ENCODE peak calls at places on chromosomes 11 and 22, in six cellular contexts. One of them, this sample, is unnamed.

GRCh38 chr11:73958521-73959141 is 7.8 kb downstream of the DNAJB13 start:
- DNase-seq in germinal center: no peak
- DNase-seq in stimulated activated CD4-positive, alpha-beta T cell treated with anti-CD3 and anti-CD28 coated beads, Interleukin-4, amount 100 ng/mL, for 48 hours: no peak
- DNase-seq in activated T-cell treated with anti-CD3 and anti-CD28 coated beads, Interleukin-2, amount 50 U/mL, for 48 hours: no peak
- DNase-seq in activated CD4-positive, alpha-beta T cell treated with anti-CD3 and anti-CD28 coated beads, Interleukin-2, amount 10 ng/mL, durations not matched to agents 7 days and 5 days: no peak
- DNase-seq in fibroblast of villous mesenchyme: no peak
- DNase-seq in this sample: no peak

GRCh38 chr11:75275581-75275980 is 35.0 kb downstream of the TPBGL start:
- DNase-seq in activated T-cell treated with anti-CD3 and anti-CD28 coated beads, Interleukin-2, amount 50 U/mL, for 48 hours: peak
- DNase-seq in germinal center: no peak
- DNase-seq in fibroblast of villous mesenchyme: peak
- DNase-seq in stimulated activated CD4-positive, alpha-beta T cell treated with anti-CD3 and anti-CD28 coated beads, Interleukin-4, amount 100 ng/mL, for 48 hours: peak
- DNase-seq in activated CD4-positive, alpha-beta T cell treated with anti-CD3 and anti-CD28 coated beads, Interleukin-2, amount 10 ng/mL, durations not matched to agents 7 days and 5 days: peak
- DNase-seq in this sample: no peak

GRCh38 chr11:111370902-111371578 is 8.0 kb downstream of the POU2AF1 start:
- DNase-seq in activated CD4-positive, alpha-beta T cell treated with anti-CD3 and anti-CD28 coated beads, Interleukin-2, amount 10 ng/mL, durations not matched to agents 7 days and 5 days: no peak
- DNase-seq in fibroblast of villous mesenchyme: no peak
- DNase-seq in stimulated activated CD4-positive, alpha-beta T cell treated with anti-CD3 and anti-CD28 coated beads, Interleukin-4, amount 100 ng/mL, for 48 hours: no peak
- DNase-seq in germinal center: no peak
- DNase-seq in activated T-cell treated with anti-CD3 and anti-CD28 coated beads, Interleukin-2, amount 50 U/mL, for 48 hours: no peak
- DNase-seq in this sample: no peak

GRCh38 chr11:41121600-41121999 is 337.9 kb downstream of the LRRC4C start:
- DNase-seq in germinal center: no peak
- DNase-seq in activated CD4-positive, alpha-beta T cell treated with anti-CD3 and anti-CD28 coated beads, Interleukin-2, amount 10 ng/mL, durations not matched to agents 7 days and 5 days: no peak
- DNase-seq in stimulated activated CD4-positive, alpha-beta T cell treated with anti-CD3 and anti-CD28 coated beads, Interleukin-4, amount 100 ng/mL, for 48 hours: no peak
- DNase-seq in activated T-cell treated with anti-CD3 and anti-CD28 coated beads, Interleukin-2, amount 50 U/mL, for 48 hours: no peak
- DNase-seq in fibroblast of villous mesenchyme: no peak
- DNase-seq in this sample: no peak

GRCh38 chr22:39184586-39185577 is 32.4 kb upstream of the CBX7 start:
- DNase-seq in activated T-cell treated with anti-CD3 and anti-CD28 coated beads, Interleukin-2, amount 50 U/mL, for 48 hours: no peak
- DNase-seq in stimulated activated CD4-positive, alpha-beta T cell treated with anti-CD3 and anti-CD28 coated beads, Interleukin-4, amount 100 ng/mL, for 48 hours: no peak
- DNase-seq in activated CD4-positive, alpha-beta T cell treated with anti-CD3 and anti-CD28 coated beads, Interleukin-2, amount 10 ng/mL, durations not matched to agents 7 days and 5 days: no peak
- DNase-seq in germinal center: no peak
- DNase-seq in fibroblast of villous mesenchyme: peak
- DNase-seq in this sample: no peak

GRCh38 chr11:12202911-12203310 is 92.5 kb downstream of the MICAL2 start:
- DNase-seq in germinal center: no peak
- DNase-seq in fibroblast of villous mesenchyme: no peak
- DNase-seq in stimulated activated CD4-positive, alpha-beta T cell treated with anti-CD3 and anti-CD28 coated beads, Interleukin-4, amount 100 ng/mL, for 48 hours: no peak
- DNase-seq in activated T-cell treated with anti-CD3 and anti-CD28 coated beads, Interleukin-2, amount 50 U/mL, for 48 hours: no peak
- DNase-seq in activated CD4-positive, alpha-beta T cell treated with anti-CD3 and anti-CD28 coated beads, Interleukin-2, amount 10 ng/mL, durations not matched to agents 7 days and 5 days: no peak
- DNase-seq in this sample: no peak

GRCh38 chr22:35215993-35216392 is 41.3 kb upstream of the HMGXB4 start:
- DNase-seq in activated CD4-positive, alpha-beta T cell treated with anti-CD3 and anti-CD28 coated beads, Interleukin-2, amount 10 ng/mL, durations not matched to agents 7 days and 5 days: no peak
- DNase-seq in stimulated activated CD4-positive, alpha-beta T cell treated with anti-CD3 and anti-CD28 coated beads, Interleukin-4, amount 100 ng/mL, for 48 hours: no peak
- DNase-seq in activated T-cell treated with anti-CD3 and anti-CD28 coated beads, Interleukin-2, amount 50 U/mL, for 48 hours: no peak
- DNase-seq in fibroblast of villous mesenchyme: no peak
- DNase-seq in germinal center: no peak
- DNase-seq in this sample: no peak

GRCh38 chr22:41380993-41381328 is 781 bp upstream of the TEF start:
- DNase-seq in activated T-cell treated with anti-CD3 and anti-CD28 coated beads, Interleukin-2, amount 50 U/mL, for 48 hours: no peak
- DNase-seq in germinal center: no peak
- DNase-seq in activated CD4-positive, alpha-beta T cell treated with anti-CD3 and anti-CD28 coated beads, Interleukin-2, amount 10 ng/mL, durations not matched to agents 7 days and 5 days: no peak
- DNase-seq in stimulated activated CD4-positive, alpha-beta T cell treated with anti-CD3 and anti-CD28 coated beads, Interleukin-4, amount 100 ng/mL, for 48 hours: no peak
- DNase-seq in fibroblast of villous mesenchyme: peak
- DNase-seq in this sample: peak

GRCh38 chr11:59660621-59661020 is 8.2 kb downstream of the PATL1 start:
- DNase-seq in stimulated activated CD4-positive, alpha-beta T cell treated with anti-CD3 and anti-CD28 coated beads, Interleukin-4, amount 100 ng/mL, for 48 hours: no peak
- DNase-seq in germinal center: no peak
- DNase-seq in fibroblast of villous mesenchyme: no peak
- DNase-seq in activated T-cell treated with anti-CD3 and anti-CD28 coated beads, Interleukin-2, amount 50 U/mL, for 48 hours: no peak
- DNase-seq in activated CD4-positive, alpha-beta T cell treated with anti-CD3 and anti-CD28 coated beads, Interleukin-2, amount 10 ng/mL, durations not matched to agents 7 days and 5 days: no peak
- DNase-seq in this sample: no peak

GRCh38 chr11:75872887-75873416 is 57.9 kb downstream of the UVRAG start:
- DNase-seq in activated T-cell treated with anti-CD3 and anti-CD28 coated beads, Interleukin-2, amount 50 U/mL, for 48 hours: no peak
- DNase-seq in fibroblast of villous mesenchyme: no peak
- DNase-seq in germinal center: no peak
- DNase-seq in stimulated activated CD4-positive, alpha-beta T cell treated with anti-CD3 and anti-CD28 coated beads, Interleukin-4, amount 100 ng/mL, for 48 hours: no peak
- DNase-seq in activated CD4-positive, alpha-beta T cell treated with anti-CD3 and anti-CD28 coated beads, Interleukin-2, amount 10 ng/mL, durations not matched to agents 7 days and 5 days: no peak
- DNase-seq in this sample: no peak

GRCh38 chr11:129965248-129965647 is 37.4 kb downstream of the PRDM10 start:
- DNase-seq in activated T-cell treated with anti-CD3 and anti-CD28 coated beads, Interleukin-2, amount 50 U/mL, for 48 hours: no peak
- DNase-seq in germinal center: no peak
- DNase-seq in fibroblast of villous mesenchyme: no peak
- DNase-seq in stimulated activated CD4-positive, alpha-beta T cell treated with anti-CD3 and anti-CD28 coated beads, Interleukin-4, amount 100 ng/mL, for 48 hours: no peak
- DNase-seq in activated CD4-positive, alpha-beta T cell treated with anti-CD3 and anti-CD28 coated beads, Interleukin-2, amount 10 ng/mL, durations not matched to agents 7 days and 5 days: no peak
- DNase-seq in this sample: no peak

GRCh38 chr11:92277871-92278270 is 53.3 kb downstream of the FAT3 start:
- DNase-seq in activated CD4-positive, alpha-beta T cell treated with anti-CD3 and anti-CD28 coated beads, Interleukin-2, amount 10 ng/mL, durations not matched to agents 7 days and 5 days: no peak
- DNase-seq in stimulated activated CD4-positive, alpha-beta T cell treated with anti-CD3 and anti-CD28 coated beads, Interleukin-4, amount 100 ng/mL, for 48 hours: no peak
- DNase-seq in germinal center: no peak
- DNase-seq in activated T-cell treated with anti-CD3 and anti-CD28 coated beads, Interleukin-2, amount 50 U/mL, for 48 hours: no peak
- DNase-seq in fibroblast of villous mesenchyme: peak
- DNase-seq in this sample: peak

GRCh38 chr11:44729718-44730117 is 3.0 kb downstream of the TSPAN18 start:
- DNase-seq in activated T-cell treated with anti-CD3 and anti-CD28 coated beads, Interleukin-2, amount 50 U/mL, for 48 hours: peak
- DNase-seq in activated CD4-positive, alpha-beta T cell treated with anti-CD3 and anti-CD28 coated beads, Interleukin-2, amount 10 ng/mL, durations not matched to agents 7 days and 5 days: no peak
- DNase-seq in stimulated activated CD4-positive, alpha-beta T cell treated with anti-CD3 and anti-CD28 coated beads, Interleukin-4, amount 100 ng/mL, for 48 hours: no peak
- DNase-seq in germinal center: no peak
- DNase-seq in fibroblast of villous mesenchyme: no peak
- DNase-seq in this sample: no peak

GRCh38 chr11:120191058-120191457 is 19.8 kb upstream of the OAF start:
- DNase-seq in fibroblast of villous mesenchyme: no peak
- DNase-seq in stimulated activated CD4-positive, alpha-beta T cell treated with anti-CD3 and anti-CD28 coated beads, Interleukin-4, amount 100 ng/mL, for 48 hours: no peak
- DNase-seq in germinal center: no peak
- DNase-seq in activated T-cell treated with anti-CD3 and anti-CD28 coated beads, Interleukin-2, amount 50 U/mL, for 48 hours: no peak
- DNase-seq in activated CD4-positive, alpha-beta T cell treated with anti-CD3 and anti-CD28 coated beads, Interleukin-2, amount 10 ng/mL, durations not matched to agents 7 days and 5 days: no peak
- DNase-seq in this sample: no peak

GRCh38 chr11:124982043-124982442 is 28.0 kb downstream of the CCDC15 start:
- DNase-seq in stimulated activated CD4-positive, alpha-beta T cell treated with anti-CD3 and anti-CD28 coated beads, Interleukin-4, amount 100 ng/mL, for 48 hours: no peak
- DNase-seq in activated T-cell treated with anti-CD3 and anti-CD28 coated beads, Interleukin-2, amount 50 U/mL, for 48 hours: no peak
- DNase-seq in germinal center: no peak
- DNase-seq in activated CD4-positive, alpha-beta T cell treated with anti-CD3 and anti-CD28 coated beads, Interleukin-2, amount 10 ng/mL, durations not matched to agents 7 days and 5 days: no peak
- DNase-seq in fibroblast of villous mesenchyme: no peak
- DNase-seq in this sample: no peak

GRCh38 chr22:42432020-42432596 is at the start of gene NFAM1:
- DNase-seq in activated T-cell treated with anti-CD3 and anti-CD28 coated beads, Interleukin-2, amount 50 U/mL, for 48 hours: no peak
- DNase-seq in germinal center: no peak
- DNase-seq in activated CD4-positive, alpha-beta T cell treated with anti-CD3 and anti-CD28 coated beads, Interleukin-2, amount 10 ng/mL, durations not matched to agents 7 days and 5 days: no peak
- DNase-seq in stimulated activated CD4-positive, alpha-beta T cell treated with anti-CD3 and anti-CD28 coated beads, Interleukin-4, amount 100 ng/mL, for 48 hours: no peak
- DNase-seq in fibroblast of villous mesenchyme: no peak
- DNase-seq in this sample: no peak